ENCODE peak calls at places on chromosome 3, in six cellular contexts. L is glutamatergic neuron, S is activated B cell treated with CpG ODN at 0.5 μM for 24 hours, N is stomach, H is K562, T is fibroblast of mammary gland. E is an unnamed sample.

GRCh38 chr3:148861277-148861869 is 3.7 kb upstream of the CPA3 start:
- DNase-seq in T (peak), L (no peak), H (peak), S (no peak), N (no peak), E (no peak)

GRCh38 chr3:127036209-127037020 is 53.5 kb downstream of the PLXNA1 start:
- DNase-seq in S (no peak), T (peak), L (peak), H (no peak), N (peak), E (no peak)

GRCh38 chr3:113276581-113277080 is 65.3 kb downstream of the BOC start:
- DNase-seq in L (no peak), H (no peak), S (no peak), T (no peak), N (no peak), E (no peak)

GRCh38 chr3:127709320-127710060 is 36.7 kb downstream of the ABTB1 start:
- DNase-seq in L (no peak), S (no peak), N (no peak), T (peak), H (no peak), E (no peak)

GRCh38 chr3:38454179-38454883 is 641 bp downstream of the ACVR2B start:
- DNase-seq in N (peak), L (peak), S (no peak), H (peak), T (peak), E (no peak)

GRCh38 chr3:72165808-72166207 is 380.9 kb upstream of the PROK2 start:
- DNase-seq in T (no peak), S (no peak), L (no peak), N (no peak), H (no peak), E (no peak)

GRCh38 chr3:164418426-164418825 is 659.9 kb downstream of the SI start:
- DNase-seq in T (no peak), H (no peak), N (no peak), S (no peak), L (no peak), E (no peak)

GRCh38 chr3:185733980-185734724 is 90.7 kb downstream of the IGF2BP2 start:
- DNase-seq in S (no peak), L (no peak), T (peak), N (peak), H (peak), E (no peak)

GRCh38 chr3:98223907-98224672 is 40.0 kb upstream of the OR5H6 start:
- DNase-seq in H (no peak), T (no peak), N (no peak), L (no peak), S (no peak), E (no peak)

GRCh38 chr3:112860898-112861297 is 14.2 kb upstream of the CD200R1L start:
- DNase-seq in H (no peak), S (no peak), L (peak), T (no peak), N (no peak), E (no peak)

GRCh38 chr3:69998759-69999158 is 774 bp upstream of the SAMMSON start:
- DNase-seq in N (peak), L (no peak), T (no peak), H (no peak), S (no peak), E (no peak)

GRCh38 chr3:119778811-119779210 is 3.1 kb upstream of the NR1I2 start:
- DNase-seq in N (no peak), L (no peak), S (no peak), T (no peak), H (no peak), E (no peak)

GRCh38 chr3:7734456-7734855 is 767.2 kb upstream of the LMCD1 start:
- DNase-seq in H (no peak), S (no peak), N (no peak), L (no peak), T (peak), E (no peak)

GRCh38 chr3:63912768-63913588 is 795 bp upstream of the SCAANT1 start:
- DNase-seq in L (peak), H (peak), T (peak), N (peak), S (peak), E (peak)

GRCh38 chr3:99319450-99319849 is 318.9 kb upstream of the COL8A1 start:
- DNase-seq in S (no peak), H (no peak), T (no peak), L (no peak), N (no peak), E (no peak)

GRCh38 chr3:89847955-89848354 is 740.5 kb downstream of the EPHA3 start:
- DNase-seq in N (no peak), T (no peak), S (no peak), L (no peak), H (no peak), E (no peak)

GRCh38 chr3:150681037-150681436 is 22.7 kb downstream of the ERICH6 start:
- DNase-seq in S (no peak), L (no peak), H (no peak), N (no peak), T (no peak), E (no peak)

GRCh38 chr3:47315069-47315647 is 32.4 kb downstream of the KLHL18 start:
- DNase-seq in T (peak), H (peak), N (no peak), L (no peak), S (no peak), E (no peak)

GRCh38 chr3:52754373-52754772 is 16.4 kb downstream of the NEK4 start:
- DNase-seq in H (no peak), T (no peak), N (no peak), S (no peak), L (no peak), E (no peak)

GRCh38 chr3:151726016-151726415 is 7.7 kb upstream of the AADACL2 start:
- DNase-seq in T (no peak), S (no peak), H (peak), L (no peak), N (no peak), E (no peak)

GRCh38 chr3:61807865-61808276 is 246.5 kb downstream of the PTPRG start:
- DNase-seq in L (no peak), N (peak), T (peak), S (no peak), H (no peak), E (no peak)

GRCh38 chr3:127888564-127889107 is 26.4 kb upstream of the KBTBD12 start:
- DNase-seq in N (no peak), H (no peak), T (peak), S (no peak), L (peak), E (no peak)

GRCh38 chr3:177960014-177960413 is 576.2 kb upstream of the KCNMB2 start:
- DNase-seq in T (peak), L (no peak), H (no peak), N (no peak), S (no peak), E (no peak)

GRCh38 chr3:197333901-197334639 is 35.7 kb upstream of the DLG1 start:
- DNase-seq in N (no peak), S (no peak), L (no peak), T (no peak), H (no peak), E (no peak)

GRCh38 chr3:52705688-52706686 is at the start of the genes GLT8D1 and SPCS1:
- DNase-seq in T (peak), L (peak), H (peak), N (peak), S (peak), E (peak)

GRCh38 chr3:123369085-123369484 is 79.8 kb downstream of the ADCY5 start:
- DNase-seq in T (no peak), S (no peak), H (no peak), L (no peak), N (no peak), E (no peak)

GRCh38 chr3:38606561-38606960 is 42.9 kb downstream of the SCN5A start:
- DNase-seq in L (no peak), H (no peak), T (no peak), N (no peak), S (no peak), E (no peak)

GRCh38 chr3:100548053-100548452 is 55.6 kb downstream of the TMEM45A start:
- DNase-seq in N (no peak), L (no peak), T (peak), S (no peak), H (no peak), E (no peak)

GRCh38 chr3:119796368-119796767 is 14.5 kb downstream of the NR1I2 start:
- DNase-seq in H (no peak), S (no peak), T (no peak), N (no peak), L (no peak), E (no peak)

GRCh38 chr3:20912406-20912805 is 726.4 kb upstream of the SGO1 start:
- DNase-seq in S (no peak), L (no peak), N (no peak), H (no peak), T (no peak), E (no peak)

GRCh38 chr3:42876940-42877720 is 1.5 kb upstream of the CYP8B1 start:
- DNase-seq in T (no peak), S (no peak), N (no peak), H (no peak), L (no peak), E (no peak)

GRCh38 chr3:90091557-90091956 is 984.1 kb downstream of the EPHA3 start:
- DNase-seq in T (peak), S (no peak), L (peak), N (no peak), H (peak), E (no peak)

GRCh38 chr3:179706233-179706632 is 53.4 kb downstream of the USP13 start:
- DNase-seq in N (no peak), H (no peak), S (no peak), T (peak), L (no peak), E (no peak)

GRCh38 chr3:68162644-68163043 is 508.2 kb upstream of the SUCLG2 start:
- DNase-seq in T (no peak), L (no peak), H (no peak), S (no peak), N (no peak), E (no peak)

GRCh38 chr3:148643389-148643840 is 54.3 kb upstream of the AGTR1 start:
- DNase-seq in S (no peak), T (peak), H (no peak), L (no peak), N (no peak), E (no peak)

GRCh38 chr3:53030864-53031445 is 14.9 kb downstream of the SFMBT1 start:
- DNase-seq in L (no peak), H (no peak), S (no peak), T (no peak), N (no peak), E (no peak)

GRCh38 chr3:164450276-164450905 is 627.9 kb downstream of the SI start:
- DNase-seq in N (no peak), L (no peak), T (no peak), S (no peak), H (no peak), E (no peak)

GRCh38 chr3:149507491-149508324 is 33.2 kb downstream of the TM4SF4 start:
- DNase-seq in L (no peak), H (no peak), N (no peak), S (no peak), T (no peak), E (peak)

GRCh38 chr3:12959838-12960378 is 113.3 kb downstream of the IQSEC1 start:
- DNase-seq in L (no peak), T (no peak), H (peak), S (peak), N (no peak), E (no peak)

GRCh38 chr3:99875925-99876781 is 58.5 kb downstream of the CMSS1 start:
- DNase-seq in S (peak), L (peak), N (peak), H (peak), T (peak), E (peak)

GRCh38 chr3:10709110-10709781 is 106.8 kb upstream of the SLC6A11 start:
- DNase-seq in T (no peak), H (no peak), L (no peak), S (no peak), N (no peak), E (no peak)
- TF ChIP-seq CTCF in T (no peak), H (peak), L (no peak), S (no peak), N (no peak), E (no peak)

GRCh38 chr3:80060664-80061063 is 292.9 kb upstream of the ROBO1 start:
- DNase-seq in T (peak), L (no peak), H (no peak), S (no peak), N (no peak), E (no peak)
- TF ChIP-seq CTCF in T (no peak), L (no peak), H (no peak), S (no peak), N (no peak), E (no peak)

GRCh38 chr3:114370537-114371174 is 76.8 kb downstream of the TIGIT start:
- DNase-seq in H (no peak), T (no peak), N (no peak), L (no peak), S (no peak), E (no peak)
- TF ChIP-seq CTCF in H (no peak), T (peak), N (no peak), L (peak), S (no peak), E (no peak)

GRCh38 chr3:173397161-173398110 is at the start of gene NLGN1:
- DNase-seq in N (peak), S (no peak), T (peak), H (no peak), L (peak), E (peak)
- TF ChIP-seq CTCF in N (no peak), S (no peak), T (peak), H (no peak), L (no peak), E (no peak)

GRCh38 chr3:41508063-41508696 is 308.9 kb downstream of the CTNNB1 start:
- DNase-seq in S (no peak), T (peak), H (no peak), N (no peak), L (no peak), E (no peak)
- TF ChIP-seq CTCF in S (no peak), T (no peak), H (no peak), N (no peak), L (no peak), E (no peak)

GRCh38 chr3:194310516-194310915 is 40.6 kb downstream of the CPN2 start:
- DNase-seq in L (no peak), H (no peak), T (no peak), N (no peak), S (no peak), E (no peak)

GRCh38 chr3:194308635-194309213 is 42.4 kb downstream of the CPN2 start:
- DNase-seq in S (no peak), N (no peak), T (no peak), L (no peak), H (no peak), E (no peak)

GRCh38 chr3:194312186-194312742 is 38.9 kb downstream of the CPN2 start:
- DNase-seq in H (no peak), T (peak), S (no peak), N (no peak), L (no peak), E (no peak)

GRCh38 chr3:194311000-194311399 is 40.1 kb downstream of the CPN2 start:
- DNase-seq in N (no peak), T (no peak), S (no peak), H (no peak), L (no peak), E (no peak)

DNA sequence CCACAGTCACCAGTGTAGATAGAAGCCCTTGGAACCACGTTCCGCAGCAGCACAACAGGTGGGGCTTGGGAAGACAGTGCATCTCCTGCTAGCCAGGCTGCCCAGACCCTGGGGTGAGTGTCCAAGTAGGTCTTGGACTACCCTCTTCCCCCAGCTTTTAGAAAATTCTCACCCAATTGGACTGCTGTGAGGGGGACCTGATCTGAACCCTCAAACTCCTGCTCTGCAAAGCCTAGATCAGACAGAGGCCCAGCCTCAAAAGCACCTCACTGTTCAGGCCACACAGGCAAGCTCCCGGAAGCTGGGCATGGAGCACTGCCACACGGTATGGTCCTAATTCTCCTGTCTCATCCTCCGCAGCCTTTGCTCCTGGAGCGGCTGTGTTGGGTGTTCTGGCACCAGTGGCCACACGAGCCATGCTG is 41.1 kb downstream of the CPN2 start:
- DNase-seq in L (no peak), N (no peak), T (no peak), S (no peak), H (no peak), E (no peak)
- TF ChIP-seq CTCF in L (no peak), N (no peak), T (no peak), S (no peak), H (no peak), E (no peak)

GRCh38 chr3:170180107-170180951 is 1.2 kb downstream of the PHC3 start:
- DNase-seq in L (no peak), T (peak), S (no peak), H (no peak), N (peak), E (no peak)

GRCh38 chr3:170179444-170179843 is 2.1 kb downstream of the PHC3 start:
- DNase-seq in L (no peak), S (no peak), H (no peak), N (no peak), T (no peak), E (no peak)

GRCh38 chr3:170178631-170179030 is 2.9 kb downstream of the PHC3 start:
- DNase-seq in L (no peak), S (no peak), N (no peak), T (no peak), H (no peak), E (peak)

DNA sequence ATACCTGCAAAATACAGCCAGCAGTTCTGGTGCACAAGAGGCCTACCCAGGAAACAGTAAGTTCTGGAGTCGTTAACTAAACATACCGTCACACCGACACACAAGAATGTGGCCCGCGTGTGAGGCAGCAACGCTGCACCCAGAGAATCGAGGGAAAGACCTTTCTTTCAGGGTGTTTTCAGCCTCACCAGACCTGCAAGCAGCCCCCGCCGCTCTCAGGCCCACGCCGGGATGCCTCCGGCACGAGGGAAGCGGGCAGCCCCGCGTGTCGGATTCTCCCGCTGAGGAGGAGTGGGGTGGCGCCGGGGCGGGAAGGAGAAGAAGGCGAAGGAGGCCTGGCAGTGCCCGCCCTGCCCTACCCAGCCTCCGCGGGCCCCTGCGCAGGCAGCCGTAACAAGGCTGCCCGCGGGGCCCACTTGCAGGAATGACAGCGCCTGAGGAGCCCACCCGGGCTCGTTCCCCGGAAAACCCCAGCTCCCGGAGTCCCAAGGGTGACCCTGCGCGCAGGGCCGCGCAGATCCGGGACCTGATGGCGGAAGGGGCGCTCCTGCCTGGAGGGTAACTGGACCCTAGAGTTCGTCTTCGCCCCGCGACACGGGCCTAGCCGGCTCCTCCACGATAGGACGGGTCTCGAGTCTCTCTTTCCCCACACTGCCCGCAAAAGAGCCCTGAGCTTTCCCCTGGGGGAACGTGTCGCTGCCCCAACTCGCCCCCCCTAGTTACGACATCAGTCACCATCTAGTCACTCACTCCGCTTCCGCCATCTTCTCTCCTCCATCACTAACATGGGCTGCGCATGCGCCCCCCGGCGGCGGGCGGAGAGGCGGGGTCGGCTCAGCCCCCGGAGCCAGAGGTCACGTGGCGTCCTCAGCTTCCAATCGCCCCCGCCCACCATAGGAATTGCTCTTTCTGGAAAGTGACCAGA is at the start of gene PHC3:
- DNase-seq in L (peak), S (peak), H (peak), N (peak), T (peak), E (peak)
- TF ChIP-seq CTCF in L (peak), S (no peak), H (no peak), N (no peak), T (no peak), E (no peak)

GRCh38 chr3:170128977-170129431 is 52.5 kb downstream of the PHC3 start:
- DNase-seq in T (peak), N (no peak), S (no peak), L (no peak), H (no peak), E (no peak)
- TF ChIP-seq CTCF in T (no peak), N (no peak), S (no peak), L (no peak), H (no peak), E (no peak)

GRCh38 chr3:194006102-194006501 is 129.8 kb upstream of the HES1 start:
- DNase-seq in L (no peak), H (no peak), N (no peak), T (no peak), S (no peak), E (no peak)
- TF ChIP-seq CTCF in L (peak), H (no peak), N (no peak), T (no peak), S (no peak), E (no peak)

E was measured in natural killer cell.